ENCODE peak calls at places on chromosomes 13 and 19, in seven cellular contexts. A is stimulated activated CD4-positive, alpha-beta T cell treated with anti-CD3 and anti-CD28 coated beads, Interleukin-4, amount 100 ng/mL, for 1 hour; H is heart right ventricle; K is K562; X is nephron progenitor cell; M is HS-5; P is GM12865. S is an unnamed sample.

GRCh38 chr13:23583491-23583890 is 13.3 kb downstream of the TNFRSF19 start:
- DNase-seq in A (no peak), P (no peak), X (no peak), H (no peak), M (no peak), K (no peak), S (no peak)

GRCh38 chr13:75788494-75788991 is 152.4 kb downstream of the LMO7 start:
- DNase-seq in H (peak; percentile 34), P (no peak), M (peak; percentile 75), K (no peak), X (no peak), A (no peak), S (no peak)

GRCh38 chr19:40601061-40601973 is at the start of gene LTBP4:
- DNase-seq in P (no peak), X (peak; percentile 60), H (peak; percentile 82), M (no peak), K (peak; percentile 88), A (no peak), S (peak; percentile 74)

GRCh38 chr19:35257113-35257461 is 8.3 kb downstream of the LSR start:
- DNase-seq in M (no peak), H (no peak), K (no peak), X (no peak), P (no peak), A (no peak), S (peak; percentile 9)

GRCh38 chr19:46393456-46394397 is 19.6 kb downstream of the CCDC8 start:
- DNase-seq in X (no peak), A (no peak), P (no peak), H (no peak), M (no peak), K (no peak), S (no peak)

GRCh38 chr19:13995017-13995728 is 10.9 kb downstream of the RFX1 start:
- DNase-seq in M (no peak), P (no peak), A (no peak), H (peak; percentile 60), K (no peak), X (no peak), S (peak; percentile 82)

GRCh38 chr13:81320516-81320915 is 979.6 kb upstream of the SPRY2 start:
- DNase-seq in K (no peak), P (no peak), H (no peak), M (no peak), A (no peak), X (no peak), S (no peak)

GRCh38 chr19:2613507-2614295 is 88.8 kb downstream of the GNG7 start:
- DNase-seq in M (no peak), X (peak; percentile 58), H (peak; percentile 53), K (peak; percentile 52), P (peak; percentile 79), A (peak; percentile 65), S (peak; percentile 88)

GRCh38 chr13:43123856-43124255 is 100.5 kb downstream of the DNAJC15 start:
- DNase-seq in H (no peak), P (no peak), A (no peak), X (no peak), M (no peak), K (no peak), S (no peak)

GRCh38 chr19:45423589-45424190 is at the start of gene ERCC1:
- DNase-seq in M (peak; percentile 86), H (peak; percentile 94), K (peak; percentile 99), A (peak; percentile 66), X (peak; percentile 99), P (peak; percentile 98), S (peak; percentile 95)

GRCh38 chr19:15992014-15992413 is 43.2 kb downstream of the OR10H4 start:
- DNase-seq in M (no peak), X (no peak), P (no peak), H (no peak), A (no peak), K (no peak), S (no peak)

GRCh38 chr19:7482584-7483439 is 6.0 kb downstream of the PEX11G start:
- DNase-seq in H (peak; percentile 49), K (peak; percentile 74), A (no peak), M (no peak), X (peak; percentile 28), P (no peak), S (no peak)

GRCh38 chr19:1992759-1993260 is 22.7 kb downstream of the BTBD2 start:
- DNase-seq in H (no peak), K (peak; percentile 85), P (no peak), A (peak; percentile 25), X (no peak), M (no peak), S (peak; percentile 80)

GRCh38 chr13:40402931-40403412 is 263.5 kb downstream of the FOXO1 start:
- DNase-seq in P (no peak), K (no peak), X (no peak), H (no peak), M (no peak), A (no peak), S (no peak)

GRCh38 chr13:111482126-111482525 is 161.7 kb downstream of the TEX29 start:
- DNase-seq in X (no peak), A (no peak), H (no peak), K (no peak), P (no peak), M (no peak), S (no peak)

GRCh38 chr19:18368504-18369222 is 17.3 kb upstream of the GDF15 start:
- DNase-seq in A (no peak), K (peak; percentile 48), P (no peak), M (no peak), X (no peak), H (no peak), S (peak; percentile 72)

GRCh38 chr13:98313023-98313937 is 136.2 kb upstream of the RNF113B start:
- DNase-seq in A (no peak), M (no peak), P (no peak), K (no peak), X (no peak), H (no peak), S (no peak)

GRCh38 chr19:17117250-17117789 is 41.7 kb downstream of the MYO9B start:
- DNase-seq in P (no peak), H (no peak), A (no peak), K (no peak), M (no peak), X (no peak), S (no peak)

GRCh38 chr19:38701455-38702063 is 42.7 kb downstream of the CAPN12 start:
- DNase-seq in M (no peak), H (no peak), K (no peak), A (no peak), P (no peak), X (no peak), S (no peak)

GRCh38 chr13:29436291-29436690 is 159.2 kb downstream of the SLC7A1 start:
- DNase-seq in H (no peak), K (no peak), M (no peak), A (no peak), P (no peak), X (no peak), S (no peak)

GRCh38 chr13:113151745-113152707 is 6.4 kb upstream of the PROZ start:
- DNase-seq in A (peak; percentile 28), M (no peak), X (no peak), P (no peak), H (no peak), K (no peak), S (peak; percentile 15)

GRCh38 chr19:35468637-35469036 is 20.6 kb downstream of the FFAR2 start:
- DNase-seq in K (peak; percentile 51), M (peak; percentile 5), A (peak; percentile 56), P (peak; percentile 92), X (peak; percentile 28), H (peak; percentile 36), S (peak; percentile 73)

GRCh38 chr19:53131085-53131484 is 1.6 kb downstream of the ZNF415 start:
- DNase-seq in H (no peak), M (no peak), X (no peak), A (no peak), K (no peak), P (no peak), S (no peak)

S was measured in D341Med.